ENCODE peak calls at places on chromosomes 11 and 22, in eight cellular contexts. One of them, this sample, is unnamed.

GRCh38 chr11:75439495-75440120 is 6.6 kb upstream of the KLHL35 start:
- DNase-seq in stimulated activated naive CD8-positive, alpha-beta T cell treated with anti-CD3 and anti-CD28 coated beads, Interleukin-15, Interleukin-2, amounts not matched to agents 100 U/mL and 50 U/mL, for 24 hours: no peak
- DNase-seq in amygdala: no peak
- DNase-seq in stimulated activated CD8-positive, alpha-beta memory T cell treated with anti-CD3 and anti-CD28 coated beads, Interleukin-15, amount 100 ng/mL, for 1 hour: no peak
- DNase-seq in naive thymus-derived CD8-positive, alpha-beta T cell: no peak
- DNase-seq in activated CD8-positive, alpha-beta memory T cell treated with anti-CD3 and anti-CD28 coated beads for 1 hour: no peak
- DNase-seq in CD8-positive, alpha-beta T cell: no peak
- DNase-seq in RPMI8226: no peak
- DNase-seq in this sample: no peak

GRCh38 chr22:37533995-37534394 is 14.8 kb upstream of the CARD10 start:
- DNase-seq in stimulated activated naive CD8-positive, alpha-beta T cell treated with anti-CD3 and anti-CD28 coated beads, Interleukin-15, Interleukin-2, amounts not matched to agents 100 U/mL and 50 U/mL, for 24 hours: no peak
- DNase-seq in amygdala: no peak
- DNase-seq in stimulated activated CD8-positive, alpha-beta memory T cell treated with anti-CD3 and anti-CD28 coated beads, Interleukin-15, amount 100 ng/mL, for 1 hour: no peak
- DNase-seq in naive thymus-derived CD8-positive, alpha-beta T cell: no peak
- DNase-seq in activated CD8-positive, alpha-beta memory T cell treated with anti-CD3 and anti-CD28 coated beads for 1 hour: no peak
- DNase-seq in CD8-positive, alpha-beta T cell: no peak
- DNase-seq in RPMI8226: peak; percentile 38
- DNase-seq in this sample: no peak

GRCh38 chr11:119207300-119207570 is 1.1 kb downstream of the CBL start:
- DNase-seq in stimulated activated naive CD8-positive, alpha-beta T cell treated with anti-CD3 and anti-CD28 coated beads, Interleukin-15, Interleukin-2, amounts not matched to agents 100 U/mL and 50 U/mL, for 24 hours: no peak
- DNase-seq in amygdala: no peak
- DNase-seq in stimulated activated CD8-positive, alpha-beta memory T cell treated with anti-CD3 and anti-CD28 coated beads, Interleukin-15, amount 100 ng/mL, for 1 hour: no peak
- DNase-seq in naive thymus-derived CD8-positive, alpha-beta T cell: no peak
- DNase-seq in activated CD8-positive, alpha-beta memory T cell treated with anti-CD3 and anti-CD28 coated beads for 1 hour: no peak
- DNase-seq in CD8-positive, alpha-beta T cell: no peak
- DNase-seq in RPMI8226: no peak
- DNase-seq in this sample: no peak

GRCh38 chr11:17846852-17847453 is 112.4 kb downstream of the KCNC1 start:
- DNase-seq in stimulated activated naive CD8-positive, alpha-beta T cell treated with anti-CD3 and anti-CD28 coated beads, Interleukin-15, Interleukin-2, amounts not matched to agents 100 U/mL and 50 U/mL, for 24 hours: no peak
- DNase-seq in amygdala: no peak
- DNase-seq in stimulated activated CD8-positive, alpha-beta memory T cell treated with anti-CD3 and anti-CD28 coated beads, Interleukin-15, amount 100 ng/mL, for 1 hour: no peak
- DNase-seq in naive thymus-derived CD8-positive, alpha-beta T cell: no peak
- DNase-seq in activated CD8-positive, alpha-beta memory T cell treated with anti-CD3 and anti-CD28 coated beads for 1 hour: no peak
- DNase-seq in CD8-positive, alpha-beta T cell: no peak
- DNase-seq in RPMI8226: no peak
- DNase-seq in this sample: no peak

GRCh38 chr11:2523821-2524391 is 79.1 kb downstream of the KCNQ1 start:
- DNase-seq in stimulated activated naive CD8-positive, alpha-beta T cell treated with anti-CD3 and anti-CD28 coated beads, Interleukin-15, Interleukin-2, amounts not matched to agents 100 U/mL and 50 U/mL, for 24 hours: peak; percentile 1
- DNase-seq in amygdala: no peak
- DNase-seq in stimulated activated CD8-positive, alpha-beta memory T cell treated with anti-CD3 and anti-CD28 coated beads, Interleukin-15, amount 100 ng/mL, for 1 hour: no peak
- DNase-seq in naive thymus-derived CD8-positive, alpha-beta T cell: no peak
- DNase-seq in activated CD8-positive, alpha-beta memory T cell treated with anti-CD3 and anti-CD28 coated beads for 1 hour: no peak
- DNase-seq in CD8-positive, alpha-beta T cell: peak; percentile 38
- DNase-seq in RPMI8226: no peak
- DNase-seq in this sample: no peak

GRCh38 chr11:4511267-4511666 is 28.8 kb downstream of the OR52K1 start:
- DNase-seq in stimulated activated naive CD8-positive, alpha-beta T cell treated with anti-CD3 and anti-CD28 coated beads, Interleukin-15, Interleukin-2, amounts not matched to agents 100 U/mL and 50 U/mL, for 24 hours: no peak
- DNase-seq in amygdala: no peak
- DNase-seq in stimulated activated CD8-positive, alpha-beta memory T cell treated with anti-CD3 and anti-CD28 coated beads, Interleukin-15, amount 100 ng/mL, for 1 hour: no peak
- DNase-seq in naive thymus-derived CD8-positive, alpha-beta T cell: no peak
- DNase-seq in activated CD8-positive, alpha-beta memory T cell treated with anti-CD3 and anti-CD28 coated beads for 1 hour: no peak
- DNase-seq in CD8-positive, alpha-beta T cell: no peak
- DNase-seq in RPMI8226: no peak
- DNase-seq in this sample: no peak

GRCh38 chr22:37345863-37346514 is 63.7 kb downstream of the CYTH4 start:
- DNase-seq in stimulated activated naive CD8-positive, alpha-beta T cell treated with anti-CD3 and anti-CD28 coated beads, Interleukin-15, Interleukin-2, amounts not matched to agents 100 U/mL and 50 U/mL, for 24 hours: no peak
- DNase-seq in amygdala: no peak
- DNase-seq in stimulated activated CD8-positive, alpha-beta memory T cell treated with anti-CD3 and anti-CD28 coated beads, Interleukin-15, amount 100 ng/mL, for 1 hour: no peak
- DNase-seq in naive thymus-derived CD8-positive, alpha-beta T cell: no peak
- DNase-seq in activated CD8-positive, alpha-beta memory T cell treated with anti-CD3 and anti-CD28 coated beads for 1 hour: no peak
- DNase-seq in CD8-positive, alpha-beta T cell: no peak
- DNase-seq in RPMI8226: no peak
- DNase-seq in this sample: no peak

GRCh38 chr11:106249857-106250256 is 172.4 kb downstream of the AASDHPPT start:
- DNase-seq in stimulated activated naive CD8-positive, alpha-beta T cell treated with anti-CD3 and anti-CD28 coated beads, Interleukin-15, Interleukin-2, amounts not matched to agents 100 U/mL and 50 U/mL, for 24 hours: no peak
- DNase-seq in amygdala: no peak
- DNase-seq in stimulated activated CD8-positive, alpha-beta memory T cell treated with anti-CD3 and anti-CD28 coated beads, Interleukin-15, amount 100 ng/mL, for 1 hour: no peak
- DNase-seq in naive thymus-derived CD8-positive, alpha-beta T cell: no peak
- DNase-seq in activated CD8-positive, alpha-beta memory T cell treated with anti-CD3 and anti-CD28 coated beads for 1 hour: no peak
- DNase-seq in CD8-positive, alpha-beta T cell: no peak
- DNase-seq in RPMI8226: no peak
- DNase-seq in this sample: no peak

GRCh38 chr11:44017443-44018126 is 30.2 kb upstream of the ACCSL start:
- DNase-seq in stimulated activated naive CD8-positive, alpha-beta T cell treated with anti-CD3 and anti-CD28 coated beads, Interleukin-15, Interleukin-2, amounts not matched to agents 100 U/mL and 50 U/mL, for 24 hours: no peak
- DNase-seq in amygdala: no peak
- DNase-seq in stimulated activated CD8-positive, alpha-beta memory T cell treated with anti-CD3 and anti-CD28 coated beads, Interleukin-15, amount 100 ng/mL, for 1 hour: no peak
- DNase-seq in naive thymus-derived CD8-positive, alpha-beta T cell: no peak
- DNase-seq in activated CD8-positive, alpha-beta memory T cell treated with anti-CD3 and anti-CD28 coated beads for 1 hour: no peak
- DNase-seq in CD8-positive, alpha-beta T cell: no peak
- DNase-seq in RPMI8226: no peak
- DNase-seq in this sample: no peak

GRCh38 chr11:76216536-76217326 is 10.4 kb upstream of the WNT11 start:
- DNase-seq in stimulated activated naive CD8-positive, alpha-beta T cell treated with anti-CD3 and anti-CD28 coated beads, Interleukin-15, Interleukin-2, amounts not matched to agents 100 U/mL and 50 U/mL, for 24 hours: no peak
- DNase-seq in amygdala: no peak
- DNase-seq in stimulated activated CD8-positive, alpha-beta memory T cell treated with anti-CD3 and anti-CD28 coated beads, Interleukin-15, amount 100 ng/mL, for 1 hour: no peak
- DNase-seq in naive thymus-derived CD8-positive, alpha-beta T cell: no peak
- DNase-seq in activated CD8-positive, alpha-beta memory T cell treated with anti-CD3 and anti-CD28 coated beads for 1 hour: no peak
- DNase-seq in CD8-positive, alpha-beta T cell: no peak
- DNase-seq in RPMI8226: no peak
- DNase-seq in this sample: no peak

GRCh38 chr11:60781286-60782044 is 3.7 kb upstream of the MS4A10 start:
- DNase-seq in stimulated activated naive CD8-positive, alpha-beta T cell treated with anti-CD3 and anti-CD28 coated beads, Interleukin-15, Interleukin-2, amounts not matched to agents 100 U/mL and 50 U/mL, for 24 hours: no peak
- DNase-seq in amygdala: no peak
- DNase-seq in stimulated activated CD8-positive, alpha-beta memory T cell treated with anti-CD3 and anti-CD28 coated beads, Interleukin-15, amount 100 ng/mL, for 1 hour: no peak
- DNase-seq in naive thymus-derived CD8-positive, alpha-beta T cell: no peak
- DNase-seq in activated CD8-positive, alpha-beta memory T cell treated with anti-CD3 and anti-CD28 coated beads for 1 hour: no peak
- DNase-seq in CD8-positive, alpha-beta T cell: no peak
- DNase-seq in RPMI8226: no peak
- DNase-seq in this sample: no peak

GRCh38 chr11:87970762-87971161 is 204.5 kb downstream of the RAB38 start:
- DNase-seq in stimulated activated naive CD8-positive, alpha-beta T cell treated with anti-CD3 and anti-CD28 coated beads, Interleukin-15, Interleukin-2, amounts not matched to agents 100 U/mL and 50 U/mL, for 24 hours: no peak
- DNase-seq in amygdala: no peak
- DNase-seq in stimulated activated CD8-positive, alpha-beta memory T cell treated with anti-CD3 and anti-CD28 coated beads, Interleukin-15, amount 100 ng/mL, for 1 hour: no peak
- DNase-seq in naive thymus-derived CD8-positive, alpha-beta T cell: no peak
- DNase-seq in activated CD8-positive, alpha-beta memory T cell treated with anti-CD3 and anti-CD28 coated beads for 1 hour: no peak
- DNase-seq in CD8-positive, alpha-beta T cell: no peak
- DNase-seq in RPMI8226: no peak
- DNase-seq in this sample: no peak

GRCh38 chr11:60944504-60945294 is 7.3 kb downstream of the SLC15A3 start:
- DNase-seq in stimulated activated naive CD8-positive, alpha-beta T cell treated with anti-CD3 and anti-CD28 coated beads, Interleukin-15, Interleukin-2, amounts not matched to agents 100 U/mL and 50 U/mL, for 24 hours: no peak
- DNase-seq in amygdala: no peak
- DNase-seq in stimulated activated CD8-positive, alpha-beta memory T cell treated with anti-CD3 and anti-CD28 coated beads, Interleukin-15, amount 100 ng/mL, for 1 hour: no peak
- DNase-seq in naive thymus-derived CD8-positive, alpha-beta T cell: no peak
- DNase-seq in activated CD8-positive, alpha-beta memory T cell treated with anti-CD3 and anti-CD28 coated beads for 1 hour: no peak
- DNase-seq in CD8-positive, alpha-beta T cell: no peak
- DNase-seq in RPMI8226: peak; percentile 45
- DNase-seq in this sample: no peak

GRCh38 chr11:20353829-20354434 is 9.6 kb upstream of the HTATIP2 start:
- DNase-seq in stimulated activated naive CD8-positive, alpha-beta T cell treated with anti-CD3 and anti-CD28 coated beads, Interleukin-15, Interleukin-2, amounts not matched to agents 100 U/mL and 50 U/mL, for 24 hours: peak; percentile 35
- DNase-seq in amygdala: no peak
- DNase-seq in stimulated activated CD8-positive, alpha-beta memory T cell treated with anti-CD3 and anti-CD28 coated beads, Interleukin-15, amount 100 ng/mL, for 1 hour: no peak
- DNase-seq in naive thymus-derived CD8-positive, alpha-beta T cell: peak; percentile 30
- DNase-seq in activated CD8-positive, alpha-beta memory T cell treated with anti-CD3 and anti-CD28 coated beads for 1 hour: no peak
- DNase-seq in CD8-positive, alpha-beta T cell: no peak
- DNase-seq in RPMI8226: peak; percentile 37
- DNase-seq in this sample: no peak

GRCh38 chr11:70506658-70506970 is 108.3 kb downstream of the CTTN start:
- DNase-seq in stimulated activated naive CD8-positive, alpha-beta T cell treated with anti-CD3 and anti-CD28 coated beads, Interleukin-15, Interleukin-2, amounts not matched to agents 100 U/mL and 50 U/mL, for 24 hours: no peak
- DNase-seq in amygdala: no peak
- DNase-seq in stimulated activated CD8-positive, alpha-beta memory T cell treated with anti-CD3 and anti-CD28 coated beads, Interleukin-15, amount 100 ng/mL, for 1 hour: no peak
- DNase-seq in naive thymus-derived CD8-positive, alpha-beta T cell: no peak
- DNase-seq in activated CD8-positive, alpha-beta memory T cell treated with anti-CD3 and anti-CD28 coated beads for 1 hour: no peak
- DNase-seq in CD8-positive, alpha-beta T cell: no peak
- DNase-seq in RPMI8226: no peak
- DNase-seq in this sample: no peak

GRCh38 chr11:2558402-2558801 is 113.6 kb downstream of the KCNQ1 start:
- DNase-seq in stimulated activated naive CD8-positive, alpha-beta T cell treated with anti-CD3 and anti-CD28 coated beads, Interleukin-15, Interleukin-2, amounts not matched to agents 100 U/mL and 50 U/mL, for 24 hours: no peak
- DNase-seq in amygdala: no peak
- DNase-seq in stimulated activated CD8-positive, alpha-beta memory T cell treated with anti-CD3 and anti-CD28 coated beads, Interleukin-15, amount 100 ng/mL, for 1 hour: no peak
- DNase-seq in naive thymus-derived CD8-positive, alpha-beta T cell: no peak
- DNase-seq in activated CD8-positive, alpha-beta memory T cell treated with anti-CD3 and anti-CD28 coated beads for 1 hour: no peak
- DNase-seq in CD8-positive, alpha-beta T cell: no peak
- DNase-seq in RPMI8226: no peak
- DNase-seq in this sample: no peak

GRCh38 chr11:95559899-95560298 is 229.7 kb downstream of the FAM76B start:
- DNase-seq in stimulated activated naive CD8-positive, alpha-beta T cell treated with anti-CD3 and anti-CD28 coated beads, Interleukin-15, Interleukin-2, amounts not matched to agents 100 U/mL and 50 U/mL, for 24 hours: no peak
- DNase-seq in amygdala: no peak
- DNase-seq in stimulated activated CD8-positive, alpha-beta memory T cell treated with anti-CD3 and anti-CD28 coated beads, Interleukin-15, amount 100 ng/mL, for 1 hour: no peak
- DNase-seq in naive thymus-derived CD8-positive, alpha-beta T cell: no peak
- DNase-seq in activated CD8-positive, alpha-beta memory T cell treated with anti-CD3 and anti-CD28 coated beads for 1 hour: no peak
- DNase-seq in CD8-positive, alpha-beta T cell: no peak
- DNase-seq in RPMI8226: no peak
- DNase-seq in this sample: no peak

GRCh38 chr11:130077671-130078468 is 8.2 kb downstream of the APLP2 start:
- DNase-seq in stimulated activated naive CD8-positive, alpha-beta T cell treated with anti-CD3 and anti-CD28 coated beads, Interleukin-15, Interleukin-2, amounts not matched to agents 100 U/mL and 50 U/mL, for 24 hours: no peak
- DNase-seq in amygdala: no peak
- DNase-seq in stimulated activated CD8-positive, alpha-beta memory T cell treated with anti-CD3 and anti-CD28 coated beads, Interleukin-15, amount 100 ng/mL, for 1 hour: no peak
- DNase-seq in naive thymus-derived CD8-positive, alpha-beta T cell: no peak
- DNase-seq in activated CD8-positive, alpha-beta memory T cell treated with anti-CD3 and anti-CD28 coated beads for 1 hour: no peak
- DNase-seq in CD8-positive, alpha-beta T cell: no peak
- DNase-seq in RPMI8226: no peak
- DNase-seq in this sample: no peak

GRCh38 chr11:68338041-68338800 is 25.8 kb downstream of the LRP5 start:
- DNase-seq in stimulated activated naive CD8-positive, alpha-beta T cell treated with anti-CD3 and anti-CD28 coated beads, Interleukin-15, Interleukin-2, amounts not matched to agents 100 U/mL and 50 U/mL, for 24 hours: no peak
- DNase-seq in amygdala: no peak
- DNase-seq in stimulated activated CD8-positive, alpha-beta memory T cell treated with anti-CD3 and anti-CD28 coated beads, Interleukin-15, amount 100 ng/mL, for 1 hour: no peak
- DNase-seq in naive thymus-derived CD8-positive, alpha-beta T cell: no peak
- DNase-seq in activated CD8-positive, alpha-beta memory T cell treated with anti-CD3 and anti-CD28 coated beads for 1 hour: no peak
- DNase-seq in CD8-positive, alpha-beta T cell: no peak
- DNase-seq in RPMI8226: no peak
- DNase-seq in this sample: no peak

GRCh38 chr11:69040581-69041260 is 8.0 kb upstream of the TPCN2 start:
- DNase-seq in stimulated activated naive CD8-positive, alpha-beta T cell treated with anti-CD3 and anti-CD28 coated beads, Interleukin-15, Interleukin-2, amounts not matched to agents 100 U/mL and 50 U/mL, for 24 hours: peak; percentile 61
- DNase-seq in amygdala: no peak
- DNase-seq in stimulated activated CD8-positive, alpha-beta memory T cell treated with anti-CD3 and anti-CD28 coated beads, Interleukin-15, amount 100 ng/mL, for 1 hour: no peak
- DNase-seq in naive thymus-derived CD8-positive, alpha-beta T cell: no peak
- DNase-seq in activated CD8-positive, alpha-beta memory T cell treated with anti-CD3 and anti-CD28 coated beads for 1 hour: no peak
- DNase-seq in CD8-positive, alpha-beta T cell: no peak
- DNase-seq in RPMI8226: no peak
- DNase-seq in this sample: no peak

GRCh38 chr22:23067023-23067650 is 3.2 kb upstream of the GNAZ start:
- DNase-seq in stimulated activated naive CD8-positive, alpha-beta T cell treated with anti-CD3 and anti-CD28 coated beads, Interleukin-15, Interleukin-2, amounts not matched to agents 100 U/mL and 50 U/mL, for 24 hours: peak; percentile 2
- DNase-seq in amygdala: no peak
- DNase-seq in stimulated activated CD8-positive, alpha-beta memory T cell treated with anti-CD3 and anti-CD28 coated beads, Interleukin-15, amount 100 ng/mL, for 1 hour: no peak
- DNase-seq in naive thymus-derived CD8-positive, alpha-beta T cell: no peak
- DNase-seq in activated CD8-positive, alpha-beta memory T cell treated with anti-CD3 and anti-CD28 coated beads for 1 hour: no peak
- DNase-seq in CD8-positive, alpha-beta T cell: no peak
- DNase-seq in RPMI8226: no peak
- DNase-seq in this sample: no peak